ENCODE peak calls at places on chromosomes 4 and X, in six cellular contexts. One of them, this sample, is unnamed.

GRCh38 chr4:6999172-7000086 is 43.7 kb upstream of the TADA2B start:
- DNase-seq in posterior vena cava: no peak
- DNase-seq in mesenchymal stem cell: no peak
- DNase-seq in posterior cingulate gyrus: no peak
- DNase-seq in epithelial cell of prostate: peak
- DNase-seq in OCI-LY7: no peak
- DNase-seq in this sample: no peak

GRCh38 chr4:168124008-168124641 is 31.8 kb downstream of the ANXA10 start:
- DNase-seq in mesenchymal stem cell: no peak
- DNase-seq in posterior cingulate gyrus: no peak
- DNase-seq in epithelial cell of prostate: peak
- DNase-seq in OCI-LY7: no peak
- DNase-seq in posterior vena cava: no peak
- DNase-seq in this sample: no peak

GRCh38 chr4:99395595-99396364 is 39.4 kb downstream of the ADH7 start:
- DNase-seq in epithelial cell of prostate: no peak
- DNase-seq in mesenchymal stem cell: peak
- DNase-seq in posterior vena cava: no peak
- DNase-seq in OCI-LY7: no peak
- DNase-seq in posterior cingulate gyrus: no peak
- DNase-seq in this sample: no peak

GRCh38 chr4:105605493-105605892 is 53.1 kb downstream of the ARHGEF38 start:
- DNase-seq in OCI-LY7: no peak
- DNase-seq in posterior vena cava: no peak
- DNase-seq in posterior cingulate gyrus: no peak
- DNase-seq in mesenchymal stem cell: peak
- DNase-seq in epithelial cell of prostate: no peak
- DNase-seq in this sample: no peak

GRCh38 chr4:154731756-154732155 is 12.0 kb upstream of the LRAT start:
- DNase-seq in epithelial cell of prostate: peak
- DNase-seq in posterior cingulate gyrus: no peak
- DNase-seq in posterior vena cava: no peak
- DNase-seq in mesenchymal stem cell: no peak
- DNase-seq in OCI-LY7: no peak
- DNase-seq in this sample: no peak

GRCh38 chr4:139665690-139666529 is at the start of gene MGST2:
- DNase-seq in OCI-LY7: peak
- DNase-seq in posterior vena cava: peak
- DNase-seq in posterior cingulate gyrus: peak
- DNase-seq in epithelial cell of prostate: no peak
- DNase-seq in mesenchymal stem cell: peak
- DNase-seq in this sample: peak

GRCh38 chrX:9133426-9133825 is 99.5 kb upstream of the FAM9B start:
- DNase-seq in posterior vena cava: no peak
- DNase-seq in posterior cingulate gyrus: no peak
- DNase-seq in OCI-LY7: no peak
- DNase-seq in epithelial cell of prostate: no peak
- DNase-seq in mesenchymal stem cell: peak
- DNase-seq in this sample: no peak

GRCh38 chrX:134683351-134683750 is 25.1 kb upstream of the PLAC1 start:
- DNase-seq in posterior vena cava: no peak
- DNase-seq in OCI-LY7: no peak
- DNase-seq in mesenchymal stem cell: no peak
- DNase-seq in epithelial cell of prostate: no peak
- DNase-seq in posterior cingulate gyrus: no peak
- DNase-seq in this sample: no peak

GRCh38 chr4:88457307-88458090 is 580 bp downstream of the HERC5 start:
- DNase-seq in posterior cingulate gyrus: peak
- DNase-seq in epithelial cell of prostate: no peak
- DNase-seq in mesenchymal stem cell: peak
- DNase-seq in OCI-LY7: no peak
- DNase-seq in posterior vena cava: peak
- DNase-seq in this sample: no peak

GRCh38 chr4:85751907-85752306 is 277.0 kb downstream of the ARHGAP24 start:
- DNase-seq in mesenchymal stem cell: no peak
- DNase-seq in epithelial cell of prostate: no peak
- DNase-seq in posterior cingulate gyrus: no peak
- DNase-seq in OCI-LY7: no peak
- DNase-seq in posterior vena cava: no peak
- DNase-seq in this sample: no peak

GRCh38 chr4:140152760-140153418 is 1.1 kb downstream of the MAML3 start:
- DNase-seq in OCI-LY7: peak
- DNase-seq in posterior cingulate gyrus: peak
- DNase-seq in epithelial cell of prostate: no peak
- DNase-seq in posterior vena cava: peak
- DNase-seq in mesenchymal stem cell: peak
- DNase-seq in this sample: peak

GRCh38 chr4:55949480-55949802 is 696 bp downstream of the CEP135 start:
- DNase-seq in mesenchymal stem cell: no peak
- DNase-seq in posterior vena cava: no peak
- DNase-seq in epithelial cell of prostate: no peak
- DNase-seq in OCI-LY7: no peak
- DNase-seq in posterior cingulate gyrus: no peak
- DNase-seq in this sample: no peak

GRCh38 chrX:46811101-46811500 is 25.7 kb upstream of the RP2 start:
- DNase-seq in epithelial cell of prostate: no peak
- DNase-seq in mesenchymal stem cell: no peak
- DNase-seq in posterior cingulate gyrus: no peak
- DNase-seq in posterior vena cava: no peak
- DNase-seq in OCI-LY7: no peak
- DNase-seq in this sample: no peak

GRCh38 chrX:10325606-10326005 is 168.8 kb downstream of the CLCN4 start:
- DNase-seq in OCI-LY7: no peak
- DNase-seq in posterior vena cava: no peak
- DNase-seq in mesenchymal stem cell: peak
- DNase-seq in epithelial cell of prostate: no peak
- DNase-seq in posterior cingulate gyrus: no peak
- DNase-seq in this sample: no peak

GRCh38 chr4:166198516-166198915 is 325.5 kb downstream of the TLL1 start:
- DNase-seq in OCI-LY7: no peak
- DNase-seq in posterior vena cava: no peak
- DNase-seq in epithelial cell of prostate: no peak
- DNase-seq in mesenchymal stem cell: no peak
- DNase-seq in posterior cingulate gyrus: no peak
- DNase-seq in this sample: no peak

GRCh38 chrX:110665636-110666035 is 130.0 kb downstream of the CHRDL1 start:
- DNase-seq in OCI-LY7: peak
- DNase-seq in epithelial cell of prostate: no peak
- DNase-seq in posterior cingulate gyrus: peak
- DNase-seq in mesenchymal stem cell: peak
- DNase-seq in posterior vena cava: peak
- DNase-seq in this sample: no peak

GRCh38 chr4:106080376-106080775 is 185.1 kb downstream of the NPNT start:
- DNase-seq in posterior vena cava: no peak
- DNase-seq in posterior cingulate gyrus: no peak
- DNase-seq in epithelial cell of prostate: no peak
- DNase-seq in mesenchymal stem cell: no peak
- DNase-seq in OCI-LY7: no peak
- DNase-seq in this sample: no peak

GRCh38 chr4:2256156-2256731 is 5.7 kb downstream of the MXD4 start:
- DNase-seq in posterior cingulate gyrus: peak
- DNase-seq in posterior vena cava: peak
- DNase-seq in OCI-LY7: no peak
- DNase-seq in epithelial cell of prostate: no peak
- DNase-seq in mesenchymal stem cell: no peak
- DNase-seq in this sample: no peak

GRCh38 chr4:114601304-114602052 is 2.9 kb downstream of the UGT8 start:
- DNase-seq in OCI-LY7: peak
- DNase-seq in epithelial cell of prostate: no peak
- DNase-seq in mesenchymal stem cell: no peak
- DNase-seq in posterior vena cava: no peak
- DNase-seq in posterior cingulate gyrus: no peak
- DNase-seq in this sample: no peak

GRCh38 chrX:10900585-10901289 is 210.4 kb upstream of the HCCS start:
- DNase-seq in epithelial cell of prostate: no peak
- DNase-seq in posterior vena cava: no peak
- DNase-seq in OCI-LY7: no peak
- DNase-seq in mesenchymal stem cell: peak
- DNase-seq in posterior cingulate gyrus: no peak
- DNase-seq in this sample: no peak

GRCh38 chr4:22203436-22204011 is 255.0 kb upstream of the KCNIP4 start:
- DNase-seq in posterior vena cava: no peak
- DNase-seq in posterior cingulate gyrus: no peak
- DNase-seq in mesenchymal stem cell: no peak
- DNase-seq in OCI-LY7: no peak
- DNase-seq in epithelial cell of prostate: no peak
- DNase-seq in this sample: no peak

GRCh38 chr4:155377281-155377680 is 516 bp upstream of the MAP9 start:
- DNase-seq in epithelial cell of prostate: no peak
- DNase-seq in OCI-LY7: no peak
- DNase-seq in posterior vena cava: no peak
- DNase-seq in posterior cingulate gyrus: no peak
- DNase-seq in mesenchymal stem cell: peak
- DNase-seq in this sample: no peak